ENCODE peak calls at places on chromosomes 3 and 15, in eight cellular contexts. D, K, C, A, H, B, V and X are unnamed samples.

GRCh38 chr15:79128556-79128955 is 38.0 kb upstream of the RASGRF1 start:
- DNase-seq in D (no peak), K (no peak), C (no peak), A (no peak), H (no peak), B (no peak), V (no peak), X (no peak)

GRCh38 chr3:170656293-170656692 is 70.4 kb upstream of the SLC7A14 start:
- DNase-seq in D (no peak), K (no peak), C (no peak), A (no peak), H (no peak), B (no peak), V (no peak), X (no peak)

GRCh38 chr15:62430056-62430455 is 265.0 kb upstream of the C2CD4B start:
- DNase-seq in D (no peak), K (no peak), C (no peak), A (no peak), H (no peak), B (no peak), V (no peak), X (no peak)

GRCh38 chr3:113140876-113141275 is 70.5 kb upstream of the BOC start:
- DNase-seq in D (no peak), K (peak), C (no peak), A (no peak), H (no peak), B (no peak), V (no peak), X (no peak)

GRCh38 chr3:141680620-141681389 is 57.3 kb upstream of the RNF7 start:
- DNase-seq in D (peak), K (no peak), C (no peak), A (no peak), H (no peak), B (no peak), V (no peak), X (no peak)

GRCh38 chr15:25643120-25643519 is 204.3 kb upstream of the UBE3A start:
- DNase-seq in D (no peak), K (no peak), C (no peak), A (no peak), H (no peak), B (no peak), V (no peak), X (no peak)

GRCh38 chr15:50641318-50641717 is 45.3 kb downstream of the TRPM7 start:
- DNase-seq in D (no peak), K (no peak), C (no peak), A (no peak), H (no peak), B (no peak), V (no peak), X (no peak)

GRCh38 chr3:112308151-112308911 is 14.3 kb upstream of the SLC9C1 start:
- DNase-seq in D (peak), K (no peak), C (no peak), A (no peak), H (no peak), B (no peak), V (no peak), X (no peak)

GRCh38 chr3:42853056-42853455 is 22.6 kb downstream of the CYP8B1 start:
- DNase-seq in D (no peak), K (no peak), C (no peak), A (no peak), H (no peak), B (no peak), V (no peak), X (peak)

GRCh38 chr15:72198410-72199270 is 1.1 kb upstream of the GRAMD2A start:
- DNase-seq in D (no peak), K (no peak), C (no peak), A (no peak), H (no peak), B (no peak), V (no peak), X (no peak)

GRCh38 chr3:188830955-188831354 is 340.8 kb upstream of the TPRG1 start:
- DNase-seq in D (no peak), K (no peak), C (no peak), A (no peak), H (no peak), B (no peak), V (no peak), X (no peak)

GRCh38 chr3:46187876-46188275 is 20.2 kb downstream of the CCR1 start:
- DNase-seq in D (peak), K (no peak), C (no peak), A (no peak), H (no peak), B (no peak), V (no peak), X (no peak)

GRCh38 chr3:123720638-123721037 is 135.8 kb upstream of the HACD2 start:
- DNase-seq in D (no peak), K (no peak), C (no peak), A (no peak), H (no peak), B (no peak), V (no peak), X (no peak)

GRCh38 chr3:41753651-41754050 is 208.3 kb downstream of the ULK4 start:
- DNase-seq in D (no peak), K (no peak), C (no peak), A (no peak), H (no peak), B (no peak), V (no peak), X (no peak)

GRCh38 chr3:72976182-72976825 is 20.3 kb upstream of the PPP4R2 start:
- DNase-seq in D (peak), K (no peak), C (no peak), A (no peak), H (no peak), B (no peak), V (no peak), X (no peak)

GRCh38 chr3:183539821-183540220 is 15.7 kb downstream of the KLHL6 start:
- DNase-seq in D (no peak), K (no peak), C (no peak), A (no peak), H (no peak), B (no peak), V (no peak), X (no peak)

GRCh38 chr3:33277193-33277882 is at the start of gene FBXL2:
- DNase-seq in D (peak), K (no peak), C (peak), A (peak), H (peak), B (no peak), V (no peak), X (peak)

GRCh38 chr15:80832676-80833075 is 53.5 kb downstream of the CEMIP start:
- DNase-seq in D (no peak), K (no peak), C (no peak), A (no peak), H (no peak), B (no peak), V (no peak), X (no peak)

GRCh38 chr15:74603026-74603788 is 12.4 kb upstream of the CLK3 start:
- DNase-seq in D (no peak), K (no peak), C (no peak), A (no peak), H (no peak), B (no peak), V (no peak), X (no peak)

GRCh38 chr3:48655586-48655985 is 7.1 kb downstream of the CELSR3 start:
- DNase-seq in D (no peak), K (no peak), C (no peak), A (no peak), H (no peak), B (peak), V (peak), X (no peak)

GRCh38 chr3:189249987-189250386 is 78.2 kb downstream of the TPRG1 start:
- DNase-seq in D (peak), K (no peak), C (no peak), A (no peak), H (no peak), B (no peak), V (no peak), X (no peak)

GRCh38 chr15:90870354-90871096 is 2.1 kb downstream of the FURIN start:
- DNase-seq in D (peak), K (no peak), C (no peak), A (no peak), H (no peak), B (no peak), V (no peak), X (peak)

GRCh38 chr3:181860243-181860642 is 148.5 kb downstream of the SOX2 start:
- DNase-seq in D (no peak), K (no peak), C (no peak), A (no peak), H (no peak), B (no peak), V (no peak), X (no peak)

GRCh38 chr15:89108865-89109660 is 20.8 kb downstream of the ABHD2 start:
- DNase-seq in D (no peak), K (no peak), C (no peak), A (no peak), H (no peak), B (no peak), V (no peak), X (no peak)

GRCh38 chr3:99413504-99413903 is 224.9 kb upstream of the COL8A1 start:
- DNase-seq in D (peak), K (no peak), C (no peak), A (no peak), H (no peak), B (no peak), V (no peak), X (no peak)

GRCh38 chr3:188432826-188433525 is 279.0 kb downstream of the LPP start:
- DNase-seq in D (peak), K (no peak), C (no peak), A (no peak), H (peak), B (no peak), V (no peak), X (no peak)

GRCh38 chr3:69683076-69683806 is 56.0 kb upstream of the MITF start:
- DNase-seq in D (no peak), K (no peak), C (no peak), A (no peak), H (no peak), B (no peak), V (no peak), X (no peak)

GRCh38 chr3:46860381-46861292 is 2.6 kb downstream of the MYL3 start:
- DNase-seq in D (no peak), K (no peak), C (no peak), A (peak), H (peak), B (no peak), V (no peak), X (no peak)

GRCh38 chr15:94924057-94924456 is 692.7 kb downstream of the MCTP2 start:
- DNase-seq in D (no peak), K (no peak), C (no peak), A (no peak), H (no peak), B (no peak), V (no peak), X (no peak)

GRCh38 chr3:130699765-130700164 is 46.9 kb downstream of the PIK3R4 start:
- DNase-seq in D (no peak), K (peak), C (no peak), A (no peak), H (no peak), B (no peak), V (no peak), X (no peak)

GRCh38 chr3:184300377-184300717 is 1.3 kb downstream of the PSMD2 start:
- DNase-seq in D (peak), K (no peak), C (no peak), A (no peak), H (no peak), B (no peak), V (no peak), X (no peak)

GRCh38 chr3:108234387-108234957 is 12.2 kb upstream of the IFT57 start:
- DNase-seq in D (peak), K (no peak), C (no peak), A (no peak), H (no peak), B (no peak), V (no peak), X (no peak)